ENCODE peak calls at places on chromosome 2, in eight cellular contexts. One of them, this sample, is unnamed.

GRCh38 chr2:120660771-120661459 is 74.8 kb upstream of the GLI2 start:
- DNase-seq in activated T-helper 1 cell treated with Interleukin-2 at 50 U/mL for 16 hours: no peak
- DNase-seq in AG10803: no peak
- DNase-seq in HTR-8/SVneo: no peak
- DNase-seq in myocyte: peak; percentile 29
- DNase-seq in kidney tubule cell: no peak
- DNase-seq in aorta: no peak
- DNase-seq in activated B cell treated with CpG ODN at 0.5 μM for 24 hours: no peak
- DNase-seq in this sample: no peak

GRCh38 chr2:153595939-153596338 is 117.4 kb upstream of the RPRM start:
- DNase-seq in HTR-8/SVneo: no peak
- DNase-seq in myocyte: peak; percentile 53
- DNase-seq in AG10803: no peak
- DNase-seq in activated T-helper 1 cell treated with Interleukin-2 at 50 U/mL for 16 hours: no peak
- DNase-seq in aorta: no peak
- DNase-seq in activated B cell treated with CpG ODN at 0.5 μM for 24 hours: no peak
- DNase-seq in kidney tubule cell: peak; percentile 1
- DNase-seq in this sample: no peak

GRCh38 chr2:130882991-130883390 is 46.3 kb downstream of the ARHGEF4 start:
- DNase-seq in HTR-8/SVneo: no peak
- DNase-seq in myocyte: no peak
- DNase-seq in activated B cell treated with CpG ODN at 0.5 μM for 24 hours: no peak
- DNase-seq in aorta: no peak
- DNase-seq in AG10803: no peak
- DNase-seq in activated T-helper 1 cell treated with Interleukin-2 at 50 U/mL for 16 hours: no peak
- DNase-seq in kidney tubule cell: no peak
- DNase-seq in this sample: no peak

GRCh38 chr2:70898363-70899240 is 37.1 kb upstream of the ATP6V1B1 start:
- DNase-seq in myocyte: no peak
- DNase-seq in activated B cell treated with CpG ODN at 0.5 μM for 24 hours: no peak
- DNase-seq in AG10803: no peak
- DNase-seq in aorta: no peak
- DNase-seq in kidney tubule cell: no peak
- DNase-seq in HTR-8/SVneo: no peak
- DNase-seq in activated T-helper 1 cell treated with Interleukin-2 at 50 U/mL for 16 hours: no peak
- DNase-seq in this sample: no peak

GRCh38 chr2:111042772-111043771 is 77.6 kb upstream of the BCL2L11 start:
- DNase-seq in HTR-8/SVneo: no peak
- DNase-seq in AG10803: no peak
- DNase-seq in aorta: no peak
- DNase-seq in activated T-helper 1 cell treated with Interleukin-2 at 50 U/mL for 16 hours: no peak
- DNase-seq in kidney tubule cell: no peak
- DNase-seq in myocyte: no peak
- DNase-seq in activated B cell treated with CpG ODN at 0.5 μM for 24 hours: no peak
- DNase-seq in this sample: no peak

GRCh38 chr2:200479617-200480292 is 30.1 kb downstream of the KCTD18 start:
- DNase-seq in AG10803: peak; percentile 79
- DNase-seq in myocyte: peak; percentile 51
- DNase-seq in kidney tubule cell: peak; percentile 63
- DNase-seq in activated B cell treated with CpG ODN at 0.5 μM for 24 hours: no peak
- DNase-seq in HTR-8/SVneo: peak; percentile 32
- DNase-seq in activated T-helper 1 cell treated with Interleukin-2 at 50 U/mL for 16 hours: no peak
- DNase-seq in aorta: no peak
- DNase-seq in this sample: peak; percentile 19

GRCh38 chr2:202102425-202103005 is 29.5 kb downstream of the KIAA2012 start:
- DNase-seq in myocyte: no peak
- DNase-seq in activated T-helper 1 cell treated with Interleukin-2 at 50 U/mL for 16 hours: no peak
- DNase-seq in AG10803: no peak
- DNase-seq in activated B cell treated with CpG ODN at 0.5 μM for 24 hours: no peak
- DNase-seq in kidney tubule cell: no peak
- DNase-seq in aorta: no peak
- DNase-seq in HTR-8/SVneo: no peak
- DNase-seq in this sample: no peak

GRCh38 chr2:205103699-205104098 is 558.4 kb downstream of the PARD3B start:
- DNase-seq in activated T-helper 1 cell treated with Interleukin-2 at 50 U/mL for 16 hours: no peak
- DNase-seq in myocyte: no peak
- DNase-seq in kidney tubule cell: no peak
- DNase-seq in activated B cell treated with CpG ODN at 0.5 μM for 24 hours: no peak
- DNase-seq in aorta: no peak
- DNase-seq in AG10803: no peak
- DNase-seq in HTR-8/SVneo: no peak
- DNase-seq in this sample: no peak

GRCh38 chr2:81481242-81481993 is 1176.9 kb upstream of the LRRTM1 start:
- DNase-seq in activated T-helper 1 cell treated with Interleukin-2 at 50 U/mL for 16 hours: no peak
- DNase-seq in AG10803: no peak
- DNase-seq in HTR-8/SVneo: no peak
- DNase-seq in activated B cell treated with CpG ODN at 0.5 μM for 24 hours: no peak
- DNase-seq in myocyte: no peak
- DNase-seq in kidney tubule cell: no peak
- DNase-seq in aorta: no peak
- DNase-seq in this sample: no peak

GRCh38 chr2:175167076-175167791 is 769 bp downstream of the ATF2 start:
- DNase-seq in myocyte: peak; percentile 62
- DNase-seq in activated T-helper 1 cell treated with Interleukin-2 at 50 U/mL for 16 hours: peak; percentile 13
- DNase-seq in kidney tubule cell: peak; percentile 52
- DNase-seq in activated B cell treated with CpG ODN at 0.5 μM for 24 hours: no peak
- DNase-seq in aorta: peak; percentile 65
- DNase-seq in AG10803: peak; percentile 37
- DNase-seq in HTR-8/SVneo: peak; percentile 44
- DNase-seq in this sample: no peak